ENCODE peak calls at places on chromosomes 5 and 9, in seven cellular contexts. One of them, this sample, is unnamed.

GRCh38 chr5:134124289-134125194 is 10.1 kb downstream of the TCF7 start:
- DNase-seq in AG08395: peak; percentile 73
- DNase-seq in 8988T: no peak
- DNase-seq in stimulated activated naive CD8-positive, alpha-beta T cell treated with anti-CD3 and anti-CD28 coated beads, Interleukin-15, amount 100 ng/mL, for 72 hours: no peak
- DNase-seq in A673: no peak
- DNase-seq in breast epithelium: no peak
- DNase-seq in activated CD4-positive, alpha-beta T cell treated with anti-CD3 and anti-CD28 coated beads for 36 hours: peak; percentile 58
- DNase-seq in this sample: no peak

GRCh38 chr5:76082790-76083554 is at the start of gene SV2C:
- DNase-seq in A673: peak; percentile 52
- DNase-seq in AG08395: no peak
- DNase-seq in breast epithelium: no peak
- DNase-seq in stimulated activated naive CD8-positive, alpha-beta T cell treated with anti-CD3 and anti-CD28 coated beads, Interleukin-15, amount 100 ng/mL, for 72 hours: peak; percentile 47
- DNase-seq in activated CD4-positive, alpha-beta T cell treated with anti-CD3 and anti-CD28 coated beads for 36 hours: peak; percentile 74
- DNase-seq in 8988T: peak; percentile 57
- DNase-seq in this sample: no peak

GRCh38 chr5:114243281-114243982 is 118.4 kb upstream of the KCNN2 start:
- DNase-seq in A673: no peak
- DNase-seq in AG08395: no peak
- DNase-seq in stimulated activated naive CD8-positive, alpha-beta T cell treated with anti-CD3 and anti-CD28 coated beads, Interleukin-15, amount 100 ng/mL, for 72 hours: no peak
- DNase-seq in activated CD4-positive, alpha-beta T cell treated with anti-CD3 and anti-CD28 coated beads for 36 hours: no peak
- DNase-seq in 8988T: no peak
- DNase-seq in breast epithelium: no peak
- DNase-seq in this sample: no peak

GRCh38 chr5:181053760-181054122 is 13.7 kb downstream of the BTNL9 start:
- DNase-seq in stimulated activated naive CD8-positive, alpha-beta T cell treated with anti-CD3 and anti-CD28 coated beads, Interleukin-15, amount 100 ng/mL, for 72 hours: no peak
- DNase-seq in breast epithelium: no peak
- DNase-seq in A673: no peak
- DNase-seq in AG08395: no peak
- DNase-seq in 8988T: no peak
- DNase-seq in activated CD4-positive, alpha-beta T cell treated with anti-CD3 and anti-CD28 coated beads for 36 hours: peak; percentile 18
- DNase-seq in this sample: no peak

GRCh38 chr5:152689275-152689711 is 284.2 kb upstream of the NMUR2 start:
- DNase-seq in stimulated activated naive CD8-positive, alpha-beta T cell treated with anti-CD3 and anti-CD28 coated beads, Interleukin-15, amount 100 ng/mL, for 72 hours: no peak
- DNase-seq in breast epithelium: no peak
- DNase-seq in activated CD4-positive, alpha-beta T cell treated with anti-CD3 and anti-CD28 coated beads for 36 hours: no peak
- DNase-seq in 8988T: no peak
- DNase-seq in A673: peak; percentile 2
- DNase-seq in AG08395: no peak
- DNase-seq in this sample: no peak

GRCh38 chr5:94544784-94545318 is 73.6 kb downstream of the KIAA0825 start:
- DNase-seq in A673: no peak
- DNase-seq in 8988T: no peak
- DNase-seq in activated CD4-positive, alpha-beta T cell treated with anti-CD3 and anti-CD28 coated beads for 36 hours: no peak
- DNase-seq in breast epithelium: no peak
- DNase-seq in AG08395: no peak
- DNase-seq in stimulated activated naive CD8-positive, alpha-beta T cell treated with anti-CD3 and anti-CD28 coated beads, Interleukin-15, amount 100 ng/mL, for 72 hours: no peak
- DNase-seq in this sample: no peak

GRCh38 chr9:126953089-126953809 is 38.7 kb downstream of the RALGPS1 start:
- DNase-seq in AG08395: peak; percentile 61
- DNase-seq in A673: no peak
- DNase-seq in breast epithelium: no peak
- DNase-seq in 8988T: no peak
- DNase-seq in stimulated activated naive CD8-positive, alpha-beta T cell treated with anti-CD3 and anti-CD28 coated beads, Interleukin-15, amount 100 ng/mL, for 72 hours: no peak
- DNase-seq in activated CD4-positive, alpha-beta T cell treated with anti-CD3 and anti-CD28 coated beads for 36 hours: no peak
- DNase-seq in this sample: no peak

GRCh38 chr9:125995706-125996105 is 248.5 kb downstream of the PBX3 start:
- DNase-seq in A673: no peak
- DNase-seq in AG08395: no peak
- DNase-seq in activated CD4-positive, alpha-beta T cell treated with anti-CD3 and anti-CD28 coated beads for 36 hours: no peak
- DNase-seq in breast epithelium: no peak
- DNase-seq in 8988T: no peak
- DNase-seq in stimulated activated naive CD8-positive, alpha-beta T cell treated with anti-CD3 and anti-CD28 coated beads, Interleukin-15, amount 100 ng/mL, for 72 hours: no peak
- DNase-seq in this sample: no peak

GRCh38 chr5:79753087-79753486 is 63.5 kb downstream of the CMYA5 start:
- DNase-seq in stimulated activated naive CD8-positive, alpha-beta T cell treated with anti-CD3 and anti-CD28 coated beads, Interleukin-15, amount 100 ng/mL, for 72 hours: no peak
- DNase-seq in 8988T: no peak
- DNase-seq in breast epithelium: no peak
- DNase-seq in A673: no peak
- DNase-seq in activated CD4-positive, alpha-beta T cell treated with anti-CD3 and anti-CD28 coated beads for 36 hours: no peak
- DNase-seq in AG08395: no peak
- DNase-seq in this sample: no peak

GRCh38 chr9:130042931-130043653 is at the start of gene FNBP1:
- DNase-seq in A673: peak; percentile 90
- DNase-seq in AG08395: peak; percentile 95
- DNase-seq in activated CD4-positive, alpha-beta T cell treated with anti-CD3 and anti-CD28 coated beads for 36 hours: peak; percentile 91
- DNase-seq in 8988T: peak; percentile 87
- DNase-seq in stimulated activated naive CD8-positive, alpha-beta T cell treated with anti-CD3 and anti-CD28 coated beads, Interleukin-15, amount 100 ng/mL, for 72 hours: peak; percentile 81
- DNase-seq in breast epithelium: peak; percentile 48
- DNase-seq in this sample: peak; percentile 78

GRCh38 chr5:139341689-139342422 is at the start of gene PAIP2:
- DNase-seq in AG08395: peak; percentile 96
- DNase-seq in 8988T: peak; percentile 54
- DNase-seq in breast epithelium: peak; percentile 97
- DNase-seq in stimulated activated naive CD8-positive, alpha-beta T cell treated with anti-CD3 and anti-CD28 coated beads, Interleukin-15, amount 100 ng/mL, for 72 hours: peak; percentile 97
- DNase-seq in A673: peak; percentile 99
- DNase-seq in activated CD4-positive, alpha-beta T cell treated with anti-CD3 and anti-CD28 coated beads for 36 hours: peak; percentile 99
- DNase-seq in this sample: peak; percentile 95

GRCh38 chr5:1280177-1281037 is 14.5 kb downstream of the TERT start:
- DNase-seq in 8988T: no peak
- DNase-seq in activated CD4-positive, alpha-beta T cell treated with anti-CD3 and anti-CD28 coated beads for 36 hours: no peak
- DNase-seq in AG08395: no peak
- DNase-seq in A673: no peak
- DNase-seq in stimulated activated naive CD8-positive, alpha-beta T cell treated with anti-CD3 and anti-CD28 coated beads, Interleukin-15, amount 100 ng/mL, for 72 hours: no peak
- DNase-seq in breast epithelium: no peak
- DNase-seq in this sample: no peak

GRCh38 chr5:159337291-159337974 is 7.1 kb upstream of the IL12B start:
- DNase-seq in activated CD4-positive, alpha-beta T cell treated with anti-CD3 and anti-CD28 coated beads for 36 hours: peak; percentile 57
- DNase-seq in AG08395: peak; percentile 38
- DNase-seq in stimulated activated naive CD8-positive, alpha-beta T cell treated with anti-CD3 and anti-CD28 coated beads, Interleukin-15, amount 100 ng/mL, for 72 hours: no peak
- DNase-seq in 8988T: no peak
- DNase-seq in A673: peak; percentile 22
- DNase-seq in breast epithelium: no peak
- DNase-seq in this sample: peak; percentile 66

GRCh38 chr5:176536902-176537607 is at the start of gene RNF44:
- DNase-seq in AG08395: peak; percentile 97
- DNase-seq in activated CD4-positive, alpha-beta T cell treated with anti-CD3 and anti-CD28 coated beads for 36 hours: peak; percentile 99
- DNase-seq in stimulated activated naive CD8-positive, alpha-beta T cell treated with anti-CD3 and anti-CD28 coated beads, Interleukin-15, amount 100 ng/mL, for 72 hours: peak; percentile 99
- DNase-seq in breast epithelium: peak; percentile 98
- DNase-seq in 8988T: peak; percentile 96
- DNase-seq in A673: peak; percentile 96
- DNase-seq in this sample: peak; percentile 98

GRCh38 chr5:143707797-143708196 is 104.2 kb upstream of the HMHB1 start:
- DNase-seq in AG08395: peak; percentile 53
- DNase-seq in stimulated activated naive CD8-positive, alpha-beta T cell treated with anti-CD3 and anti-CD28 coated beads, Interleukin-15, amount 100 ng/mL, for 72 hours: no peak
- DNase-seq in activated CD4-positive, alpha-beta T cell treated with anti-CD3 and anti-CD28 coated beads for 36 hours: no peak
- DNase-seq in A673: no peak
- DNase-seq in breast epithelium: no peak
- DNase-seq in 8988T: no peak
- DNase-seq in this sample: no peak

GRCh38 chr9:7233516-7233915 is 475.7 kb downstream of the KDM4C start:
- DNase-seq in activated CD4-positive, alpha-beta T cell treated with anti-CD3 and anti-CD28 coated beads for 36 hours: no peak
- DNase-seq in 8988T: no peak
- DNase-seq in A673: no peak
- DNase-seq in breast epithelium: no peak
- DNase-seq in AG08395: no peak
- DNase-seq in stimulated activated naive CD8-positive, alpha-beta T cell treated with anti-CD3 and anti-CD28 coated beads, Interleukin-15, amount 100 ng/mL, for 72 hours: no peak
- DNase-seq in this sample: no peak

GRCh38 chr9:108056083-108056804 is 566.7 kb upstream of the KLF4 start:
- DNase-seq in activated CD4-positive, alpha-beta T cell treated with anti-CD3 and anti-CD28 coated beads for 36 hours: no peak
- DNase-seq in 8988T: no peak
- DNase-seq in breast epithelium: no peak
- DNase-seq in stimulated activated naive CD8-positive, alpha-beta T cell treated with anti-CD3 and anti-CD28 coated beads, Interleukin-15, amount 100 ng/mL, for 72 hours: no peak
- DNase-seq in AG08395: no peak
- DNase-seq in A673: peak; percentile 10
- DNase-seq in this sample: no peak

GRCh38 chr5:135353952-135354721 is 44.9 kb downstream of the MACROH2A1 start:
- DNase-seq in 8988T: no peak
- DNase-seq in A673: no peak
- DNase-seq in stimulated activated naive CD8-positive, alpha-beta T cell treated with anti-CD3 and anti-CD28 coated beads, Interleukin-15, amount 100 ng/mL, for 72 hours: no peak
- DNase-seq in activated CD4-positive, alpha-beta T cell treated with anti-CD3 and anti-CD28 coated beads for 36 hours: no peak
- DNase-seq in breast epithelium: no peak
- DNase-seq in AG08395: peak; percentile 96
- DNase-seq in this sample: no peak

GRCh38 chr5:96968074-96968473 is 32.2 kb downstream of the LNPEP start:
- DNase-seq in 8988T: no peak
- DNase-seq in breast epithelium: no peak
- DNase-seq in stimulated activated naive CD8-positive, alpha-beta T cell treated with anti-CD3 and anti-CD28 coated beads, Interleukin-15, amount 100 ng/mL, for 72 hours: no peak
- DNase-seq in activated CD4-positive, alpha-beta T cell treated with anti-CD3 and anti-CD28 coated beads for 36 hours: no peak
- DNase-seq in A673: peak; percentile 75
- DNase-seq in AG08395: peak; percentile 64
- DNase-seq in this sample: no peak

GRCh38 chr5:16135003-16135402 is 44.6 kb downstream of the MARCHF11 start:
- DNase-seq in A673: peak; percentile 67
- DNase-seq in breast epithelium: no peak
- DNase-seq in AG08395: no peak
- DNase-seq in stimulated activated naive CD8-positive, alpha-beta T cell treated with anti-CD3 and anti-CD28 coated beads, Interleukin-15, amount 100 ng/mL, for 72 hours: no peak
- DNase-seq in 8988T: no peak
- DNase-seq in activated CD4-positive, alpha-beta T cell treated with anti-CD3 and anti-CD28 coated beads for 36 hours: no peak
- DNase-seq in this sample: no peak

GRCh38 chr9:113548221-113549041 is 84.9 kb downstream of the RGS3 start:
- DNase-seq in A673: no peak
- DNase-seq in stimulated activated naive CD8-positive, alpha-beta T cell treated with anti-CD3 and anti-CD28 coated beads, Interleukin-15, amount 100 ng/mL, for 72 hours: peak; percentile 26
- DNase-seq in AG08395: peak; percentile 73
- DNase-seq in 8988T: no peak
- DNase-seq in activated CD4-positive, alpha-beta T cell treated with anti-CD3 and anti-CD28 coated beads for 36 hours: peak; percentile 52
- DNase-seq in breast epithelium: peak; percentile 50
- DNase-seq in this sample: no peak

GRCh38 chr9:125701351-125701750 is 5.7 kb downstream of the MAPKAP1 start:
- DNase-seq in AG08395: peak; percentile 72
- DNase-seq in 8988T: peak; percentile 21
- DNase-seq in activated CD4-positive, alpha-beta T cell treated with anti-CD3 and anti-CD28 coated beads for 36 hours: peak; percentile 39
- DNase-seq in stimulated activated naive CD8-positive, alpha-beta T cell treated with anti-CD3 and anti-CD28 coated beads, Interleukin-15, amount 100 ng/mL, for 72 hours: no peak
- DNase-seq in A673: no peak
- DNase-seq in breast epithelium: no peak
- DNase-seq in this sample: no peak

GRCh38 chr9:26369096-26369495 is 523.5 kb downstream of the CAAP1 start:
- DNase-seq in activated CD4-positive, alpha-beta T cell treated with anti-CD3 and anti-CD28 coated beads for 36 hours: no peak
- DNase-seq in stimulated activated naive CD8-positive, alpha-beta T cell treated with anti-CD3 and anti-CD28 coated beads, Interleukin-15, amount 100 ng/mL, for 72 hours: no peak
- DNase-seq in 8988T: no peak
- DNase-seq in AG08395: peak; percentile 9
- DNase-seq in breast epithelium: no peak
- DNase-seq in A673: no peak
- DNase-seq in this sample: no peak

GRCh38 chr5:145510324-145510723 is 324.8 kb downstream of the PRELID2 start:
- DNase-seq in A673: peak; percentile 29
- DNase-seq in 8988T: no peak
- DNase-seq in activated CD4-positive, alpha-beta T cell treated with anti-CD3 and anti-CD28 coated beads for 36 hours: no peak
- DNase-seq in AG08395: no peak
- DNase-seq in breast epithelium: no peak
- DNase-seq in stimulated activated naive CD8-positive, alpha-beta T cell treated with anti-CD3 and anti-CD28 coated beads, Interleukin-15, amount 100 ng/mL, for 72 hours: no peak
- DNase-seq in this sample: no peak

GRCh38 chr9:135088979-135089847 is 1.7 kb downstream of the OLFM1 start:
- DNase-seq in AG08395: no peak
- DNase-seq in breast epithelium: no peak
- DNase-seq in activated CD4-positive, alpha-beta T cell treated with anti-CD3 and anti-CD28 coated beads for 36 hours: no peak
- DNase-seq in A673: peak; percentile 38
- DNase-seq in 8988T: no peak
- DNase-seq in stimulated activated naive CD8-positive, alpha-beta T cell treated with anti-CD3 and anti-CD28 coated beads, Interleukin-15, amount 100 ng/mL, for 72 hours: no peak
- DNase-seq in this sample: no peak

GRCh38 chr5:6399978-6400910 is 21.9 kb upstream of the MED10 start:
- DNase-seq in A673: no peak
- DNase-seq in activated CD4-positive, alpha-beta T cell treated with anti-CD3 and anti-CD28 coated beads for 36 hours: no peak
- DNase-seq in stimulated activated naive CD8-positive, alpha-beta T cell treated with anti-CD3 and anti-CD28 coated beads, Interleukin-15, amount 100 ng/mL, for 72 hours: no peak
- DNase-seq in 8988T: no peak
- DNase-seq in AG08395: peak; percentile 73
- DNase-seq in breast epithelium: no peak
- DNase-seq in this sample: no peak

GRCh38 chr5:179878222-179879002 is 19.8 kb upstream of the MRNIP start:
- DNase-seq in AG08395: no peak
- DNase-seq in activated CD4-positive, alpha-beta T cell treated with anti-CD3 and anti-CD28 coated beads for 36 hours: no peak
- DNase-seq in stimulated activated naive CD8-positive, alpha-beta T cell treated with anti-CD3 and anti-CD28 coated beads, Interleukin-15, amount 100 ng/mL, for 72 hours: no peak
- DNase-seq in A673: no peak
- DNase-seq in breast epithelium: no peak
- DNase-seq in 8988T: peak; percentile 83
- DNase-seq in this sample: no peak

GRCh38 chr9:38274746-38275250 is 117.7 kb upstream of the ALDH1B1 start:
- DNase-seq in AG08395: no peak
- DNase-seq in A673: no peak
- DNase-seq in activated CD4-positive, alpha-beta T cell treated with anti-CD3 and anti-CD28 coated beads for 36 hours: no peak
- DNase-seq in breast epithelium: no peak
- DNase-seq in stimulated activated naive CD8-positive, alpha-beta T cell treated with anti-CD3 and anti-CD28 coated beads, Interleukin-15, amount 100 ng/mL, for 72 hours: no peak
- DNase-seq in 8988T: no peak
- DNase-seq in this sample: no peak

GRCh38 chr9:122948313-122948712 is 7.5 kb downstream of the RABGAP1 start:
- DNase-seq in activated CD4-positive, alpha-beta T cell treated with anti-CD3 and anti-CD28 coated beads for 36 hours: peak; percentile 20
- DNase-seq in 8988T: no peak
- DNase-seq in stimulated activated naive CD8-positive, alpha-beta T cell treated with anti-CD3 and anti-CD28 coated beads, Interleukin-15, amount 100 ng/mL, for 72 hours: no peak
- DNase-seq in AG08395: no peak
- DNase-seq in A673: no peak
- DNase-seq in breast epithelium: no peak
- DNase-seq in this sample: no peak

GRCh38 chr9:122383992-122384461 is 13.2 kb downstream of the PTGS1 start:
- DNase-seq in 8988T: no peak
- DNase-seq in AG08395: peak; percentile 80
- DNase-seq in A673: no peak
- DNase-seq in breast epithelium: no peak
- DNase-seq in activated CD4-positive, alpha-beta T cell treated with anti-CD3 and anti-CD28 coated beads for 36 hours: no peak
- DNase-seq in stimulated activated naive CD8-positive, alpha-beta T cell treated with anti-CD3 and anti-CD28 coated beads, Interleukin-15, amount 100 ng/mL, for 72 hours: no peak
- DNase-seq in this sample: no peak

GRCh38 chr5:56829137-56829536 is 13.8 kb downstream of the MAP3K1 start:
- DNase-seq in AG08395: no peak
- DNase-seq in A673: no peak
- DNase-seq in 8988T: no peak
- DNase-seq in stimulated activated naive CD8-positive, alpha-beta T cell treated with anti-CD3 and anti-CD28 coated beads, Interleukin-15, amount 100 ng/mL, for 72 hours: peak; percentile 59
- DNase-seq in breast epithelium: no peak
- DNase-seq in activated CD4-positive, alpha-beta T cell treated with anti-CD3 and anti-CD28 coated beads for 36 hours: peak; percentile 83
- DNase-seq in this sample: peak; percentile 44

GRCh38 chr9:90974007-90974406 is 172.4 kb downstream of the SYK start:
- DNase-seq in breast epithelium: no peak
- DNase-seq in activated CD4-positive, alpha-beta T cell treated with anti-CD3 and anti-CD28 coated beads for 36 hours: no peak
- DNase-seq in stimulated activated naive CD8-positive, alpha-beta T cell treated with anti-CD3 and anti-CD28 coated beads, Interleukin-15, amount 100 ng/mL, for 72 hours: no peak
- DNase-seq in A673: no peak
- DNase-seq in 8988T: no peak
- DNase-seq in AG08395: no peak
- DNase-seq in this sample: no peak

GRCh38 chr5:11620172-11620571 is 284.1 kb downstream of the CTNND2 start:
- DNase-seq in breast epithelium: no peak
- DNase-seq in 8988T: no peak
- DNase-seq in stimulated activated naive CD8-positive, alpha-beta T cell treated with anti-CD3 and anti-CD28 coated beads, Interleukin-15, amount 100 ng/mL, for 72 hours: no peak
- DNase-seq in AG08395: no peak
- DNase-seq in A673: no peak
- DNase-seq in activated CD4-positive, alpha-beta T cell treated with anti-CD3 and anti-CD28 coated beads for 36 hours: no peak
- DNase-seq in this sample: no peak

GRCh38 chr9:20373263-20373662 is 249.0 kb downstream of the MLLT3 start:
- DNase-seq in AG08395: no peak
- DNase-seq in A673: no peak
- DNase-seq in 8988T: no peak
- DNase-seq in stimulated activated naive CD8-positive, alpha-beta T cell treated with anti-CD3 and anti-CD28 coated beads, Interleukin-15, amount 100 ng/mL, for 72 hours: no peak
- DNase-seq in breast epithelium: no peak
- DNase-seq in activated CD4-positive, alpha-beta T cell treated with anti-CD3 and anti-CD28 coated beads for 36 hours: no peak
- DNase-seq in this sample: no peak

GRCh38 chr5:130074820-130075219 is 170.6 kb downstream of the CHSY3 start:
- DNase-seq in stimulated activated naive CD8-positive, alpha-beta T cell treated with anti-CD3 and anti-CD28 coated beads, Interleukin-15, amount 100 ng/mL, for 72 hours: no peak
- DNase-seq in 8988T: no peak
- DNase-seq in A673: no peak
- DNase-seq in breast epithelium: no peak
- DNase-seq in activated CD4-positive, alpha-beta T cell treated with anti-CD3 and anti-CD28 coated beads for 36 hours: no peak
- DNase-seq in AG08395: no peak
- DNase-seq in this sample: no peak

This sample was measured in activated T-helper 1 cell treated with anti-CD3 and anti-CD28 coated beads, Interleukin-12 subunit alpha, Interleukin-12 subunit beta, Interleukin-2, Interleukin-4 antibody, amounts not matched to agents 30 ng/mL and 10 ng/mL and 1 ng/mL, durations not matched to agents 14 hours and 24 hours and 36 hours.